ENCODE peak calls at places on chromosomes 6 and 20, in five cellular contexts. Y is fibroblast of the aortic adventitia, M is SW 1271, D is SW480, B is NCI-H2081. J is an unnamed sample.

GRCh38 chr6:39602590-39603319 is 122.5 kb downstream of the KIF6 start:
- DNase-seq in Y (no peak), M (no peak), D (no peak), B (peak; percentile 76), J (no peak)

GRCh38 chr20:45328451-45328850 is 19.8 kb downstream of the SDC4 start:
- DNase-seq in Y (no peak), M (no peak), D (no peak), B (no peak), J (no peak)

GRCh38 chr6:67237276-67237675 is 1397.8 kb upstream of the ADGRB3 start:
- DNase-seq in Y (no peak), M (no peak), D (no peak), B (no peak), J (no peak)

GRCh38 chr6:142744836-142745235 is 200.1 kb downstream of the HIVEP2 start:
- DNase-seq in Y (no peak), M (no peak), D (no peak), B (no peak), J (no peak)

GRCh38 chr6:11875325-11876109 is 96.9 kb upstream of the ADTRP start:
- DNase-seq in Y (no peak), M (no peak), D (no peak), B (no peak), J (no peak)

GRCh38 chr6:132483779-132484679 is 28.9 kb downstream of the STX7 start:
- DNase-seq in Y (peak; percentile 85), M (peak; percentile 51), D (peak; percentile 41), B (peak; percentile 46), J (peak; percentile 59)

GRCh38 chr20:23048283-23049200 is 930 bp downstream of the THBD start:
- DNase-seq in Y (peak; percentile 51), M (peak; percentile 41), D (no peak), B (no peak), J (peak; percentile 24)

GRCh38 chr6:3664641-3665041 is 86.9 kb downstream of the PXDC1 start:
- DNase-seq in Y (no peak), M (no peak), D (no peak), B (no peak), J (no peak)

GRCh38 chr6:5287205-5287965 is 26.1 kb downstream of the FARS2 start:
- DNase-seq in Y (peak; percentile 67), M (peak; percentile 18), D (peak; percentile 21), B (no peak), J (no peak)

GRCh38 chr6:9140181-9140580 is 704.8 kb upstream of the SLC35B3 start:
- DNase-seq in Y (peak; percentile 46), M (no peak), D (peak; percentile 9), B (peak; percentile 97), J (no peak)

GRCh38 chr20:24081077-24081476 is 92.5 kb upstream of the GGTLC1 start:
- DNase-seq in Y (no peak), M (no peak), D (no peak), B (no peak), J (no peak)

GRCh38 chr6:159092631-159093030 is 47.8 kb upstream of the TAGAP start:
- DNase-seq in Y (no peak), M (no peak), D (no peak), B (no peak), J (no peak)

GRCh38 chr6:110513001-110513400 is 36.6 kb upstream of the SLC22A16 start:
- DNase-seq in Y (peak; percentile 94), M (no peak), D (no peak), B (peak; percentile 76), J (peak; percentile 45)

GRCh38 chr20:1242530-1242929 is 16.7 kb downstream of the RAD21L1 start:
- DNase-seq in Y (peak; percentile 81), M (peak; percentile 39), D (no peak), B (no peak), J (no peak)

GRCh38 chr20:64109831-64110391 is 2.5 kb upstream of the NPBWR2 start:
- DNase-seq in Y (no peak), M (no peak), D (no peak), B (no peak), J (no peak)

GRCh38 chr6:48429021-48429420 is 318.0 kb upstream of the PTCHD4 start:
- DNase-seq in Y (peak; percentile 19), M (no peak), D (no peak), B (no peak), J (no peak)

GRCh38 chr20:16573011-16573965 is at the start of gene KIF16B:
- DNase-seq in Y (peak; percentile 77), M (peak; percentile 87), D (peak; percentile 88), B (peak; percentile 89), J (peak; percentile 93)

GRCh38 chr6:144898741-144899140 is 613.6 kb downstream of the UTRN start:
- DNase-seq in Y (peak; percentile 21), M (no peak), D (peak; percentile 3), B (no peak), J (no peak)

GRCh38 chr20:44400671-44401051 is 45.2 kb downstream of the HNF4A start:
- DNase-seq in Y (no peak), M (no peak), D (peak; percentile 30), B (no peak), J (no peak)

GRCh38 chr6:3228791-3229565 is 1.5 kb upstream of the TUBB2B start:
- DNase-seq in Y (no peak), M (no peak), D (peak; percentile 59), B (peak; percentile 72), J (no peak)

GRCh38 chr6:151390276-151391020 is 911 bp downstream of the ZBTB2 start:
- DNase-seq in Y (peak; percentile 98), M (peak; percentile 95), D (peak; percentile 95), B (peak; percentile 94), J (peak; percentile 99)

GRCh38 chr6:120378582-120379220 is 955.6 kb downstream of the TBC1D32 start:
- DNase-seq in Y (peak; percentile 24), M (peak; percentile 69), D (peak; percentile 43), B (peak; percentile 17), J (peak; percentile 13)

GRCh38 chr6:116287668-116288282 is 8.0 kb upstream of the TSPYL1 start:
- DNase-seq in Y (peak; percentile 78), M (peak; percentile 65), D (peak; percentile 35), B (no peak), J (peak; percentile 53)

GRCh38 chr6:138726066-138727060 is 47.2 kb upstream of the CCDC28A start:
- DNase-seq in Y (no peak), M (no peak), D (no peak), B (no peak), J (no peak)

GRCh38 chr6:112443666-112444065 is 96.5 kb downstream of the RFPL4B start:
- DNase-seq in Y (peak; percentile 71), M (no peak), D (no peak), B (no peak), J (no peak)

GRCh38 chr6:25311251-25311910 is 32.2 kb downstream of the CARMIL1 start:
- DNase-seq in Y (peak; percentile 75), M (peak; percentile 62), D (peak; percentile 73), B (no peak), J (peak; percentile 77)

GRCh38 chr6:131792091-131792496 is 15.7 kb upstream of the ENPP1 start:
- DNase-seq in Y (no peak), M (no peak), D (no peak), B (no peak), J (no peak)

GRCh38 chr6:37698264-37699137 is 818 bp upstream of the MDGA1 start:
- DNase-seq in Y (no peak), M (peak; percentile 79), D (peak; percentile 49), B (peak; percentile 41), J (peak; percentile 17)

GRCh38 chr20:48684501-48685041 is 143.2 kb downstream of the PREX1 start:
- DNase-seq in Y (no peak), M (no peak), D (no peak), B (no peak), J (peak; percentile 39)

GRCh38 chr6:66556936-66557335 is 849.9 kb upstream of the EYS start:
- DNase-seq in Y (no peak), M (no peak), D (no peak), B (no peak), J (no peak)

GRCh38 chr20:17941087-17941825 is 27.3 kb downstream of the SNX5 start:
- DNase-seq in Y (no peak), M (no peak), D (no peak), B (no peak), J (no peak)

GRCh38 chr20:8414611-8415274 is 282.7 kb downstream of the PLCB1 start:
- DNase-seq in Y (peak; percentile 76), M (no peak), D (peak; percentile 66), B (peak; percentile 19), J (peak; percentile 80)

GRCh38 chr6:14544689-14545088 is 427.1 kb downstream of the CD83 start:
- DNase-seq in Y (peak; percentile 63), M (no peak), D (no peak), B (no peak), J (peak; percentile 49)

J was measured in small intestine.